ENCODE peak calls at places on chromosomes 3 and 15, in nine cellular contexts. One of them, this sample, is unnamed.

GRCh38 chr3:143955113-143955512 is 16.5 kb upstream of the DIPK2A start:
- DNase-seq in cardiac fibroblast: no peak
- DNase-seq in HCT116: no peak
- DNase-seq in coronary artery: no peak
- DNase-seq in lower lobe of right lung: no peak
- DNase-seq in pancreas: no peak
- DNase-seq in body of pancreas: no peak
- DNase-seq in AG04449: no peak
- DNase-seq in AG04450: no peak
- DNase-seq in this sample: no peak

GRCh38 chr15:64151727-64152506 is at the start of gene SNX22:
- DNase-seq in coronary artery: peak; percentile 74
- DNase-seq in pancreas: no peak
- DNase-seq in cardiac fibroblast: no peak
- DNase-seq in AG04450: no peak
- DNase-seq in HCT116: no peak
- DNase-seq in lower lobe of right lung: peak; percentile 66
- DNase-seq in body of pancreas: peak; percentile 62
- DNase-seq in AG04449: no peak
- DNase-seq in this sample: no peak

GRCh38 chr3:191499307-191500125 is 38.6 kb downstream of the PYDC2 start:
- DNase-seq in cardiac fibroblast: peak; percentile 29
- DNase-seq in lower lobe of right lung: no peak
- DNase-seq in AG04449: no peak
- DNase-seq in pancreas: no peak
- DNase-seq in AG04450: peak; percentile 0
- DNase-seq in HCT116: no peak
- DNase-seq in body of pancreas: peak; percentile 42
- DNase-seq in coronary artery: no peak
- DNase-seq in this sample: peak; percentile 61

GRCh38 chr3:124132813-124133212 is 140.9 kb upstream of the ROPN1 start:
- DNase-seq in HCT116: no peak
- DNase-seq in AG04449: no peak
- DNase-seq in lower lobe of right lung: no peak
- DNase-seq in body of pancreas: no peak
- DNase-seq in cardiac fibroblast: no peak
- DNase-seq in coronary artery: no peak
- DNase-seq in AG04450: no peak
- DNase-seq in pancreas: no peak
- DNase-seq in this sample: no peak

GRCh38 chr15:58852347-58852746 is 81.1 kb downstream of the SLTM start:
- DNase-seq in lower lobe of right lung: no peak
- DNase-seq in HCT116: no peak
- DNase-seq in pancreas: no peak
- DNase-seq in cardiac fibroblast: peak; percentile 19
- DNase-seq in AG04449: no peak
- DNase-seq in body of pancreas: no peak
- DNase-seq in AG04450: no peak
- DNase-seq in coronary artery: no peak
- DNase-seq in this sample: peak; percentile 19

GRCh38 chr15:56916825-56917477 is 1.5 kb upstream of the TCF12 start:
- DNase-seq in body of pancreas: peak; percentile 35
- DNase-seq in coronary artery: no peak
- DNase-seq in HCT116: no peak
- DNase-seq in AG04449: no peak
- DNase-seq in pancreas: no peak
- DNase-seq in AG04450: no peak
- DNase-seq in cardiac fibroblast: no peak
- DNase-seq in lower lobe of right lung: no peak
- DNase-seq in this sample: peak; percentile 22

GRCh38 chr3:12758025-12758830 is 831 bp downstream of the TMEM40 start:
- DNase-seq in body of pancreas: no peak
- DNase-seq in lower lobe of right lung: peak; percentile 58
- DNase-seq in cardiac fibroblast: peak; percentile 67
- DNase-seq in HCT116: no peak
- DNase-seq in AG04449: no peak
- DNase-seq in pancreas: no peak
- DNase-seq in AG04450: no peak
- DNase-seq in coronary artery: no peak
- DNase-seq in this sample: peak; percentile 77

GRCh38 chr15:77836901-77837648 is 204.4 kb upstream of the LINGO1 start:
- DNase-seq in AG04450: no peak
- DNase-seq in cardiac fibroblast: no peak
- DNase-seq in AG04449: no peak
- DNase-seq in HCT116: no peak
- DNase-seq in pancreas: no peak
- DNase-seq in body of pancreas: no peak
- DNase-seq in coronary artery: no peak
- DNase-seq in lower lobe of right lung: peak; percentile 20
- DNase-seq in this sample: no peak

GRCh38 chr3:51708216-51708845 is 1.5 kb downstream of the GRM2 start:
- DNase-seq in body of pancreas: peak; percentile 4
- DNase-seq in coronary artery: peak; percentile 12
- DNase-seq in AG04449: no peak
- DNase-seq in pancreas: no peak
- DNase-seq in HCT116: no peak
- DNase-seq in lower lobe of right lung: no peak
- DNase-seq in cardiac fibroblast: no peak
- DNase-seq in AG04450: no peak
- DNase-seq in this sample: no peak

GRCh38 chr3:117485841-117486240 is 776.3 kb downstream of the TUSC7 start:
- DNase-seq in HCT116: no peak
- DNase-seq in lower lobe of right lung: no peak
- DNase-seq in coronary artery: no peak
- DNase-seq in body of pancreas: no peak
- DNase-seq in pancreas: no peak
- DNase-seq in AG04449: no peak
- DNase-seq in cardiac fibroblast: no peak
- DNase-seq in AG04450: no peak
- DNase-seq in this sample: no peak

GRCh38 chr3:187020376-187020775 is 90.0 kb downstream of the ST6GAL1 start:
- DNase-seq in pancreas: no peak
- DNase-seq in lower lobe of right lung: no peak
- DNase-seq in AG04450: no peak
- DNase-seq in coronary artery: no peak
- DNase-seq in cardiac fibroblast: no peak
- DNase-seq in AG04449: no peak
- DNase-seq in body of pancreas: no peak
- DNase-seq in HCT116: no peak
- DNase-seq in this sample: no peak

GRCh38 chr3:192082733-192083660 is 622.0 kb downstream of the PYDC2 start:
- DNase-seq in AG04449: no peak
- DNase-seq in AG04450: no peak
- DNase-seq in HCT116: no peak
- DNase-seq in body of pancreas: no peak
- DNase-seq in lower lobe of right lung: no peak
- DNase-seq in pancreas: no peak
- DNase-seq in cardiac fibroblast: peak; percentile 33
- DNase-seq in coronary artery: no peak
- DNase-seq in this sample: no peak

GRCh38 chr3:52471371-52472238 is 16.2 kb downstream of the NISCH start:
- DNase-seq in pancreas: no peak
- DNase-seq in cardiac fibroblast: peak; percentile 69
- DNase-seq in coronary artery: no peak
- DNase-seq in HCT116: no peak
- DNase-seq in AG04449: no peak
- DNase-seq in AG04450: no peak
- DNase-seq in lower lobe of right lung: peak; percentile 82
- DNase-seq in body of pancreas: peak; percentile 73
- DNase-seq in this sample: peak; percentile 66

GRCh38 chr3:161171113-161171512 is 50.0 kb upstream of the NMD3 start:
- DNase-seq in pancreas: no peak
- DNase-seq in AG04450: peak; percentile 29
- DNase-seq in body of pancreas: peak; percentile 11
- DNase-seq in cardiac fibroblast: peak; percentile 93
- DNase-seq in lower lobe of right lung: no peak
- DNase-seq in AG04449: peak; percentile 50
- DNase-seq in HCT116: no peak
- DNase-seq in coronary artery: peak; percentile 77
- DNase-seq in this sample: peak; percentile 86

GRCh38 chr3:106206165-106206564 is 337.4 kb upstream of the CBLB start:
- DNase-seq in lower lobe of right lung: no peak
- DNase-seq in HCT116: no peak
- DNase-seq in pancreas: no peak
- DNase-seq in body of pancreas: no peak
- DNase-seq in cardiac fibroblast: peak; percentile 31
- DNase-seq in coronary artery: no peak
- DNase-seq in AG04449: no peak
- DNase-seq in AG04450: no peak
- DNase-seq in this sample: no peak

GRCh38 chr3:15159501-15160136 is 46.4 kb upstream of the CAPN7 start:
- DNase-seq in lower lobe of right lung: no peak
- DNase-seq in cardiac fibroblast: peak; percentile 36
- DNase-seq in AG04449: no peak
- DNase-seq in pancreas: no peak
- DNase-seq in AG04450: no peak
- DNase-seq in coronary artery: no peak
- DNase-seq in body of pancreas: no peak
- DNase-seq in HCT116: no peak
- DNase-seq in this sample: peak; percentile 8

GRCh38 chr3:117616213-117616612 is 906.6 kb downstream of the TUSC7 start:
- DNase-seq in cardiac fibroblast: peak; percentile 8
- DNase-seq in body of pancreas: no peak
- DNase-seq in AG04450: no peak
- DNase-seq in coronary artery: no peak
- DNase-seq in AG04449: no peak
- DNase-seq in pancreas: no peak
- DNase-seq in HCT116: no peak
- DNase-seq in lower lobe of right lung: no peak
- DNase-seq in this sample: no peak

GRCh38 chr3:113249111-113249510 is 37.8 kb downstream of the BOC start:
- DNase-seq in pancreas: no peak
- DNase-seq in HCT116: no peak
- DNase-seq in AG04449: peak; percentile 40
- DNase-seq in lower lobe of right lung: no peak
- DNase-seq in body of pancreas: no peak
- DNase-seq in AG04450: no peak
- DNase-seq in coronary artery: no peak
- DNase-seq in cardiac fibroblast: peak; percentile 83
- DNase-seq in this sample: peak; percentile 76

GRCh38 chr3:168024537-168024941 is 71.2 kb downstream of the GOLIM4 start:
- DNase-seq in pancreas: no peak
- DNase-seq in coronary artery: no peak
- DNase-seq in lower lobe of right lung: no peak
- DNase-seq in HCT116: peak; percentile 82
- DNase-seq in cardiac fibroblast: peak; percentile 91
- DNase-seq in AG04450: peak; percentile 66
- DNase-seq in AG04449: peak; percentile 55
- DNase-seq in body of pancreas: no peak
- DNase-seq in this sample: peak; percentile 89

GRCh38 chr3:195796795-195797194 is 14.9 kb downstream of the MUC4 start:
- DNase-seq in lower lobe of right lung: no peak
- DNase-seq in AG04450: no peak
- DNase-seq in AG04449: no peak
- DNase-seq in body of pancreas: no peak
- DNase-seq in cardiac fibroblast: no peak
- DNase-seq in pancreas: no peak
- DNase-seq in coronary artery: no peak
- DNase-seq in HCT116: no peak
- DNase-seq in this sample: no peak

GRCh38 chr3:195800240-195800639 is 11.5 kb downstream of the MUC4 start:
- DNase-seq in HCT116: no peak
- DNase-seq in pancreas: no peak
- DNase-seq in AG04450: no peak
- DNase-seq in AG04449: no peak
- DNase-seq in lower lobe of right lung: no peak
- DNase-seq in cardiac fibroblast: peak; percentile 31
- DNase-seq in coronary artery: no peak
- DNase-seq in body of pancreas: no peak
- DNase-seq in this sample: peak; percentile 53

GRCh38 chr3:195788711-195789581 is 22.8 kb downstream of the MUC4 start:
- DNase-seq in AG04450: no peak
- DNase-seq in pancreas: no peak
- DNase-seq in cardiac fibroblast: no peak
- DNase-seq in body of pancreas: no peak
- DNase-seq in AG04449: no peak
- DNase-seq in HCT116: no peak
- DNase-seq in coronary artery: no peak
- DNase-seq in lower lobe of right lung: no peak
- DNase-seq in this sample: no peak

GRCh38 chr3:195790891-195791290 is 20.8 kb downstream of the MUC4 start:
- DNase-seq in HCT116: no peak
- DNase-seq in coronary artery: no peak
- DNase-seq in body of pancreas: no peak
- DNase-seq in pancreas: no peak
- DNase-seq in AG04450: no peak
- DNase-seq in AG04449: no peak
- DNase-seq in lower lobe of right lung: no peak
- DNase-seq in cardiac fibroblast: no peak
- DNase-seq in this sample: no peak

GRCh38 chr3:195794708-195795107 is 17.0 kb downstream of the MUC4 start:
- DNase-seq in HCT116: no peak
- DNase-seq in cardiac fibroblast: no peak
- DNase-seq in AG04450: no peak
- DNase-seq in body of pancreas: no peak
- DNase-seq in lower lobe of right lung: no peak
- DNase-seq in AG04449: no peak
- DNase-seq in coronary artery: no peak
- DNase-seq in pancreas: no peak
- DNase-seq in this sample: no peak
- TF ChIP-seq CTCF in HCT116: no peak
- TF ChIP-seq CTCF in cardiac fibroblast: no peak
- TF ChIP-seq CTCF in AG04450: no peak
- TF ChIP-seq CTCF in body of pancreas: no peak
- TF ChIP-seq CTCF in lower lobe of right lung: no peak
- TF ChIP-seq CTCF in AG04449: no peak
- TF ChIP-seq CTCF in coronary artery: no peak
- TF ChIP-seq CTCF in pancreas: no peak
- TF ChIP-seq CTCF in this sample: no peak

GRCh38 chr3:155598671-155599070 is 146.2 kb downstream of the PLCH1 start:
- DNase-seq in HCT116: no peak
- DNase-seq in AG04449: no peak
- DNase-seq in coronary artery: no peak
- DNase-seq in cardiac fibroblast: no peak
- DNase-seq in pancreas: no peak
- DNase-seq in body of pancreas: no peak
- DNase-seq in AG04450: no peak
- DNase-seq in lower lobe of right lung: no peak
- DNase-seq in this sample: no peak
- H3K4me3 ChIP-seq in HCT116: no peak overlapping the region
- H3K4me3 ChIP-seq in AG04449: no peak overlapping the region
- H3K4me3 ChIP-seq in coronary artery: no peak overlapping the region
- H3K4me3 ChIP-seq in cardiac fibroblast: no peak overlapping the region
- H3K4me3 ChIP-seq in pancreas: no peak overlapping the region
- H3K4me3 ChIP-seq in body of pancreas: no peak overlapping the region
- H3K4me3 ChIP-seq in AG04450: no peak overlapping the region
- H3K4me3 ChIP-seq in lower lobe of right lung: no peak overlapping the region
- H3K4me3 ChIP-seq in this sample: no peak overlapping the region

GRCh38 chr3:141575879-141576743 is 89.3 kb downstream of the RASA2 start:
- DNase-seq in AG04450: no peak
- DNase-seq in body of pancreas: no peak
- DNase-seq in AG04449: no peak
- DNase-seq in pancreas: no peak
- DNase-seq in lower lobe of right lung: no peak
- DNase-seq in HCT116: no peak
- DNase-seq in coronary artery: no peak
- DNase-seq in cardiac fibroblast: peak; percentile 37
- DNase-seq in this sample: peak; percentile 58
- TF ChIP-seq CTCF in AG04450: peak; percentile 64
- TF ChIP-seq CTCF in body of pancreas: peak; percentile 34
- TF ChIP-seq CTCF in AG04449: peak; percentile 51
- TF ChIP-seq CTCF in pancreas: no peak
- TF ChIP-seq CTCF in lower lobe of right lung: peak; percentile 50
- TF ChIP-seq CTCF in HCT116: peak; percentile 34
- TF ChIP-seq CTCF in coronary artery: peak; percentile 45
- TF ChIP-seq CTCF in cardiac fibroblast: peak; percentile 44
- TF ChIP-seq CTCF in this sample: peak; percentile 65

GRCh38 chr3:127762077-127762786 is 60.1 kb downstream of the MGLL start:
- DNase-seq in cardiac fibroblast: no peak
- DNase-seq in pancreas: no peak
- DNase-seq in HCT116: no peak
- DNase-seq in body of pancreas: no peak
- DNase-seq in AG04450: no peak
- DNase-seq in coronary artery: no peak
- DNase-seq in lower lobe of right lung: peak; percentile 67
- DNase-seq in AG04449: no peak
- DNase-seq in this sample: no peak
- H3K4me3 ChIP-seq in cardiac fibroblast: no peak overlapping the region
- H3K4me3 ChIP-seq in pancreas: no peak overlapping the region
- H3K4me3 ChIP-seq in HCT116: no peak overlapping the region
- H3K4me3 ChIP-seq in body of pancreas: no peak overlapping the region
- H3K4me3 ChIP-seq in AG04450: no peak overlapping the region
- H3K4me3 ChIP-seq in coronary artery: peak overlapping the region; percentile 61
- H3K4me3 ChIP-seq in lower lobe of right lung: peak overlapping the region; percentile 33
- H3K4me3 ChIP-seq in AG04449: no peak overlapping the region
- H3K4me3 ChIP-seq in this sample: no peak overlapping the region

This sample was measured in fibroblast of pulmonary artery.